ENCODE peak calls at places on chromosomes 3 and 15, in five cellular contexts. D is HepG2, Q is GM12878, K is H1, H is K562. P is an unnamed sample.

GRCh38 chr3:137165117-137165806 is 207.5 kb downstream of the IL20RB start:
- DNase-seq in K (no peak), H (peak; percentile 22), Q (no peak), D (no peak), P (no peak)

GRCh38 chr15:40081691-40082194 is 26.9 kb downstream of the BMF start:
- DNase-seq in Q (no peak), D (peak; percentile 96), H (peak; percentile 55), K (no peak), P (no peak)

GRCh38 chr3:181711325-181712135 is at the start of gene SOX2:
- DNase-seq in Q (no peak), D (peak; percentile 67), H (peak; percentile 68), K (peak; percentile 83), P (peak; percentile 38)

GRCh38 chr3:62373215-62373614 is at the start of gene FEZF2:
- DNase-seq in Q (no peak), K (peak; percentile 77), D (no peak), H (no peak), P (no peak)

GRCh38 chr15:99564221-99565030 is 1.4 kb upstream of the MEF2A start:
- DNase-seq in K (no peak), D (peak; percentile 36), H (no peak), Q (peak; percentile 50), P (no peak)

GRCh38 chr3:169026543-169027181 is 636.9 kb downstream of the MECOM start:
- DNase-seq in Q (no peak), H (no peak), D (peak; percentile 1), K (no peak), P (peak; percentile 26)

GRCh38 chr3:171113716-171114115 is 87.2 kb upstream of the SLC2A2 start:
- DNase-seq in K (no peak), D (peak; percentile 30), Q (no peak), H (no peak), P (no peak)

GRCh38 chr3:118641608-118642007 is 393.0 kb downstream of the IGSF11 start:
- DNase-seq in K (peak; percentile 53), H (no peak), D (no peak), Q (no peak), P (no peak)

GRCh38 chr3:144394052-144394451 is 422.4 kb downstream of the DIPK2A start:
- DNase-seq in K (no peak), Q (no peak), D (no peak), H (no peak), P (no peak)

GRCh38 chr15:61041886-61042285 is 187.2 kb downstream of the RORA start:
- DNase-seq in H (no peak), K (no peak), Q (no peak), D (no peak), P (no peak)

GRCh38 chr15:77865106-77865630 is 212.3 kb downstream of the TBC1D2B start:
- DNase-seq in K (no peak), Q (no peak), H (no peak), D (no peak), P (no peak)

GRCh38 chr3:177453087-177453844 is 256.0 kb upstream of the TBL1XR1 start:
- DNase-seq in D (no peak), Q (no peak), H (no peak), K (no peak), P (no peak)

GRCh38 chr15:75455982-75456531 is 4.6 kb upstream of the SIN3A start:
- DNase-seq in H (no peak), K (peak; percentile 82), Q (peak; percentile 20), D (peak; percentile 40), P (peak; percentile 12)

GRCh38 chr3:129230311-129231019 is 18.9 kb upstream of the COPG1 start:
- DNase-seq in H (no peak), D (peak; percentile 68), Q (no peak), K (no peak), P (no peak)

GRCh38 chr15:41692049-41692448 is 31.8 kb downstream of the MGA start:
- DNase-seq in Q (no peak), D (no peak), H (no peak), K (no peak), P (no peak)

GRCh38 chr15:67098768-67099282 is 33.4 kb downstream of the SMAD3 start:
- DNase-seq in D (peak; percentile 90), Q (no peak), K (no peak), H (no peak), P (no peak)

GRCh38 chr3:170040283-170040907 is 2.6 kb downstream of the GPR160 start:
- DNase-seq in Q (no peak), H (no peak), K (no peak), D (no peak), P (no peak)

GRCh38 chr15:52677593-52677992 is 1.6 kb downstream of the ATOSA start:
- DNase-seq in Q (peak; percentile 46), K (no peak), H (no peak), D (no peak), P (no peak)

GRCh38 chr3:178439504-178439903 is 96.7 kb upstream of the KCNMB2 start:
- DNase-seq in K (no peak), H (no peak), D (no peak), Q (no peak), P (no peak)

GRCh38 chr15:65066635-65067333 is 1.0 kb downstream of the RASL12 start:
- DNase-seq in D (no peak), Q (no peak), K (no peak), H (no peak), P (no peak)

GRCh38 chr3:151553873-151554272 is 93.0 kb upstream of the IGSF10 start:
- DNase-seq in D (no peak), Q (no peak), H (no peak), K (no peak), P (no peak)

GRCh38 chr3:122461834-122462233 is 46.0 kb upstream of the WDR5B start:
- DNase-seq in Q (no peak), D (no peak), K (no peak), H (no peak), P (no peak)

GRCh38 chr3:172198428-172198827 is 159.1 kb downstream of the FNDC3B start:
- DNase-seq in D (no peak), Q (no peak), H (no peak), K (no peak), P (no peak)

GRCh38 chr15:59550961-59551360 is 60.6 kb upstream of the GCNT3 start:
- DNase-seq in D (peak; percentile 46), H (no peak), Q (no peak), K (no peak), P (no peak)

GRCh38 chr15:64507293-64507802 is 47.0 kb downstream of the ZNF609 start:
- DNase-seq in D (peak; percentile 36), Q (peak; percentile 48), H (peak; percentile 21), K (no peak), P (no peak)

DNA sequence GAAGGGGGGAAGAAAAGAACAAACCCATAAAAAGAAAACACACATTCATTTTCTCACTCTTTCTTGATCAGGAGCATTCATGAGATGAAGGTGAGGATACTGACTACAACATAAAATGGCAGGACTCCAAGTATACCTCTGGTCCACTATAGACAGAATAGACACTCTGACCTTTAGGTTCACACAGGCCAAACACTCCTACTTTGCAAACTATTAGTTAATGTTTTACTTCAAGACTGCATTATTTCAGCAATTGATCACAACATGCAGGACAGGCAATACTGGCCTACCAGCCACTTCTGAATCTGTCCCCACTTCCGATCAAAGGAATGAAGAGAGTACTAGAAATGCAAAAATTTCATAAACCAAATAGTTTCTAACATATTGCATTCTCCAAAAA is 47.0 kb downstream of the LRRFIP2 start:
- DNase-seq in Q (no peak), K (no peak), H (no peak), D (peak; percentile 85), P (no peak)
- TF ChIP-seq POLR2A in Q (no peak), K (no peak), H (no peak), D (no peak), P (no peak)

DNA sequence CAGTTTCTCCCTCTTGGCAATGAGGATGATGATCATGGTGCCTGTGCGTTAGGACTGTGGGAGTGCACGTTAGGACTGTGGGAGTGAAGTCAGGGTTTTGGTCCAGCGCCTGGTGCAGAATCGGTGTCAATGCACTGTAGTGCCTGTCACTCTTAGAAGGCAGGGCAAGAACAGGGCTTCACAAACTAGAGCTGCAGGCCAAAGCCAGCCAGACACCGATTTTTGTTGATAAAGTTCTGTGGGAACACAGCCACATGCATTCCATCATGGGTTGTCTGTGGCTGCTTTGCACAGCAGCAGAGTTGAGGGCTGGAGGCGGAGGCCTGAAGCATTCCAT is 32.6 kb upstream of the NR2C2 start:
- DNase-seq in K (no peak), H (no peak), Q (no peak), D (no peak), P (no peak)
- TF ChIP-seq RAD21 in K (no peak), H (no peak), Q (no peak), D (no peak), P (no peak)

GRCh38 chr3:133295199-133295901 is 104.5 kb upstream of the BFSP2 start:
- DNase-seq in D (no peak), Q (peak; percentile 19), H (no peak), K (no peak), P (no peak)
- TF ChIP-seq JUND in D (no peak), Q (peak; percentile 13), H (no peak), K (peak; percentile 83), P (peak; percentile 22)

GRCh38 chr15:74036271-74037170 is 42.0 kb downstream of the PML start:
- DNase-seq in Q (no peak), K (peak; percentile 84), H (peak; percentile 41), D (peak; percentile 51), P (peak; percentile 22)
- TF ChIP-seq POLR2A in Q (peak; percentile 56), K (no peak), H (no peak), D (no peak), P (no peak)

GRCh38 chr3:74624301-74624700 is 9.8 kb upstream of the CNTN3 start:
- DNase-seq in H (no peak), K (no peak), Q (no peak), D (no peak), P (no peak)

GRCh38 chr3:74617786-74618185 is 3.3 kb upstream of the CNTN3 start:
- DNase-seq in K (no peak), D (no peak), H (no peak), Q (no peak), P (no peak)

GRCh38 chr3:74621581-74621980 is 7.1 kb upstream of the CNTN3 start:
- DNase-seq in K (no peak), D (no peak), Q (no peak), H (no peak), P (no peak)

GRCh38 chr3:74623261-74623836 is 8.9 kb upstream of the CNTN3 start:
- DNase-seq in Q (no peak), D (no peak), H (no peak), K (no peak), P (no peak)
- TF ChIP-seq RAD21 in Q (no peak), D (no peak), H (no peak), K (no peak), P (no peak)

GRCh38 chr3:32018723-32019564 is 37.4 kb downstream of the ZNF860 start:
- DNase-seq in D (peak; percentile 52), K (no peak), Q (no peak), H (peak; percentile 68), P (peak; percentile 54)
- TF ChIP-seq JUND in D (no peak), K (no peak), Q (no peak), H (no peak), P (no peak)

GRCh38 chr15:71219646-71220045 is 104.4 kb downstream of the THSD4 start:
- DNase-seq in Q (no peak), D (no peak), K (no peak), H (no peak), P (no peak)

GRCh38 chr15:71218272-71218805 is 103.1 kb downstream of the THSD4 start:
- DNase-seq in H (no peak), D (no peak), K (no peak), Q (no peak), P (no peak)

GRCh38 chr15:71219101-71219500 is 103.8 kb downstream of the THSD4 start:
- DNase-seq in Q (no peak), H (no peak), K (no peak), D (no peak), P (no peak)

GRCh38 chr15:71220828-71221227 is 105.6 kb downstream of the THSD4 start:
- DNase-seq in H (no peak), Q (no peak), D (no peak), K (no peak), P (no peak)

GRCh38 chr15:71215126-71215894 is 100.0 kb downstream of the THSD4 start:
- DNase-seq in Q (no peak), D (no peak), K (peak; percentile 60), H (no peak), P (no peak)
- TF ChIP-seq POLR2A in Q (no peak), D (no peak), K (no peak), H (no peak), P (no peak)